ENCODE peak calls at places on chromosomes 3 and 15, in seven cellular contexts. Y, S, F, D, Q, N and B are unnamed samples.

GRCh38 chr3:179825527-179826246 is 172.8 kb downstream of the USP13 start:
- DNase-seq in Y (no peak), S (no peak), F (no peak), D (no peak), Q (no peak), N (no peak), B (no peak)

GRCh38 chr3:176469694-176470205 is 727.5 kb downstream of the TBL1XR1 start:
- DNase-seq in Y (no peak), S (no peak), F (no peak), D (no peak), Q (no peak), N (no peak), B (no peak)

GRCh38 chr3:156633335-156633734 is 41.1 kb upstream of the TIPARP start:
- DNase-seq in Y (no peak), S (no peak), F (peak; percentile 88), D (peak; percentile 83), Q (no peak), N (no peak), B (no peak)

GRCh38 chr3:42527368-42527917 is 25.0 kb downstream of the VIPR1 start:
- DNase-seq in Y (no peak), S (no peak), F (no peak), D (no peak), Q (no peak), N (no peak), B (no peak)

GRCh38 chr15:100734606-100735005 is 132.2 kb downstream of the ASB7 start:
- DNase-seq in Y (no peak), S (no peak), F (no peak), D (no peak), Q (no peak), N (no peak), B (no peak)

GRCh38 chr3:72679540-72680198 is 168.6 kb downstream of the SHQ1 start:
- DNase-seq in Y (peak; percentile 49), S (no peak), F (no peak), D (no peak), Q (no peak), N (no peak), B (no peak)

GRCh38 chr15:55770261-55770660 is 27.3 kb upstream of the PRTG start:
- DNase-seq in Y (no peak), S (no peak), F (peak; percentile 47), D (no peak), Q (no peak), N (no peak), B (peak; percentile 5)

GRCh38 chr15:76932090-76932966 is 779 bp downstream of the RCN2 start:
- DNase-seq in Y (no peak), S (no peak), F (no peak), D (peak; percentile 13), Q (no peak), N (no peak), B (no peak)

GRCh38 chr3:140438736-140439505 is 238.9 kb upstream of the TRIM42 start:
- DNase-seq in Y (no peak), S (no peak), F (no peak), D (no peak), Q (no peak), N (no peak), B (no peak)

GRCh38 chr3:123150449-123150954 is 51.2 kb upstream of the SEC22A start:
- DNase-seq in Y (no peak), S (no peak), F (no peak), D (no peak), Q (no peak), N (no peak), B (no peak)

GRCh38 chr3:30747771-30748281 is 141.4 kb downstream of the TGFBR2 start:
- DNase-seq in Y (peak; percentile 25), S (no peak), F (peak; percentile 30), D (peak; percentile 57), Q (no peak), N (no peak), B (peak; percentile 7)

GRCh38 chr3:73401058-73401457 is 223.7 kb downstream of the PDZRN3 start:
- DNase-seq in Y (no peak), S (no peak), F (peak; percentile 55), D (peak; percentile 44), Q (no peak), N (no peak), B (no peak)

GRCh38 chr3:5143459-5143858 is 21.4 kb downstream of the ARL8B start:
- DNase-seq in Y (no peak), S (no peak), F (no peak), D (no peak), Q (no peak), N (no peak), B (no peak)

GRCh38 chr3:50550079-50550736 is 17.3 kb downstream of the C3orf18 start:
- DNase-seq in Y (no peak), S (peak; percentile 24), F (no peak), D (peak; percentile 51), Q (peak; percentile 75), N (no peak), B (no peak)

GRCh38 chr15:85676332-85676731 is 118.4 kb downstream of the KLHL25 start:
- DNase-seq in Y (no peak), S (no peak), F (no peak), D (no peak), Q (no peak), N (no peak), B (no peak)

GRCh38 chr3:143727391-143727790 is 120.9 kb downstream of the SLC9A9 start:
- DNase-seq in Y (peak; percentile 61), S (no peak), F (no peak), D (peak; percentile 1), Q (no peak), N (no peak), B (no peak)

GRCh38 chr3:52299815-52300611 is 12.4 kb downstream of the GLYCTK start:
- DNase-seq in Y (no peak), S (peak; percentile 23), F (no peak), D (peak; percentile 48), Q (no peak), N (no peak), B (no peak)

GRCh38 chr3:171526869-171527268 is 66.7 kb upstream of the TNIK start:
- DNase-seq in Y (no peak), S (no peak), F (peak; percentile 55), D (peak; percentile 68), Q (no peak), N (no peak), B (no peak)

GRCh38 chr15:39587291-39587909 is 6.5 kb downstream of the THBS1 start:
- DNase-seq in Y (peak; percentile 6), S (no peak), F (peak; percentile 41), D (peak; percentile 72), Q (no peak), N (no peak), B (no peak)

GRCh38 chr3:196774845-196775422 is 35.3 kb downstream of the PAK2 start:
- DNase-seq in Y (no peak), S (no peak), F (no peak), D (peak; percentile 23), Q (no peak), N (no peak), B (no peak)

GRCh38 chr3:43285644-43286043 is 696 bp upstream of the SNRK start:
- DNase-seq in Y (no peak), S (no peak), F (no peak), D (no peak), Q (peak; percentile 6), N (no peak), B (no peak)

GRCh38 chr3:128805771-128806170 is 73.6 kb upstream of the ACAD9 start:
- DNase-seq in Y (no peak), S (no peak), F (no peak), D (peak; percentile 31), Q (no peak), N (no peak), B (no peak)

GRCh38 chr15:40256642-40257235 is 17.9 kb downstream of the PAK6 start:
- DNase-seq in Y (no peak), S (no peak), F (peak; percentile 41), D (peak; percentile 40), Q (no peak), N (no peak), B (no peak)

GRCh38 chr3:196988241-196989029 is 19.8 kb upstream of the PIGZ start:
- DNase-seq in Y (no peak), S (no peak), F (no peak), D (no peak), Q (no peak), N (no peak), B (no peak)

GRCh38 chr3:147361671-147362420 is 44.5 kb downstream of the ZIC4 start:
- DNase-seq in Y (no peak), S (peak; percentile 15), F (no peak), D (peak; percentile 5), Q (no peak), N (no peak), B (peak; percentile 8)

GRCh38 chr3:49724586-49724985 is 835 bp upstream of the GMPPB start:
- DNase-seq in Y (no peak), S (no peak), F (no peak), D (no peak), Q (no peak), N (no peak), B (no peak)

GRCh38 chr15:32994810-32995424 is 199.6 kb downstream of the FMN1 start:
- DNase-seq in Y (peak; percentile 29), S (no peak), F (peak; percentile 41), D (peak; percentile 79), Q (no peak), N (no peak), B (no peak)

GRCh38 chr3:13185737-13186136 is 112.5 kb upstream of the IQSEC1 start:
- DNase-seq in Y (no peak), S (no peak), F (no peak), D (no peak), Q (no peak), N (no peak), B (no peak)

GRCh38 chr3:120203016-120203415 is 82.0 kb downstream of the GPR156 start:
- DNase-seq in Y (peak; percentile 85), S (peak; percentile 23), F (peak; percentile 83), D (peak; percentile 95), Q (no peak), N (peak; percentile 64), B (peak; percentile 67)

GRCh38 chr15:27865323-27865922 is 233.7 kb downstream of the OCA2 start:
- DNase-seq in Y (no peak), S (no peak), F (no peak), D (no peak), Q (no peak), N (no peak), B (no peak)

GRCh38 chr15:85976986-85977385 is 102.7 kb upstream of the AGBL1 start:
- DNase-seq in Y (no peak), S (no peak), F (no peak), D (no peak), Q (no peak), N (no peak), B (no peak)

GRCh38 chr3:157274644-157275137 is 114.7 kb upstream of the CCNL1 start:
- DNase-seq in Y (peak; percentile 40), S (no peak), F (no peak), D (peak; percentile 58), Q (no peak), N (no peak), B (no peak)

GRCh38 chr3:58575986-58576652 is 1.1 kb downstream of the FAM107A start:
- DNase-seq in Y (no peak), S (no peak), F (no peak), D (peak; percentile 65), Q (no peak), N (no peak), B (no peak)

GRCh38 chr15:70825841-70826240 is 28.1 kb downstream of the LARP6 start:
- DNase-seq in Y (no peak), S (no peak), F (no peak), D (no peak), Q (no peak), N (no peak), B (no peak)

GRCh38 chr15:58766290-58766689 is 4.8 kb upstream of the MINDY2 start:
- DNase-seq in Y (no peak), S (no peak), F (no peak), D (no peak), Q (no peak), N (no peak), B (no peak)

GRCh38 chr15:101198820-101199219 is 53.0 kb downstream of the CHSY1 start:
- DNase-seq in Y (no peak), S (no peak), F (peak; percentile 38), D (no peak), Q (no peak), N (no peak), B (no peak)

GRCh38 chr3:170961616-170962400 is 53.4 kb upstream of the EIF5A2 start:
- DNase-seq in Y (peak; percentile 20), S (peak; percentile 34), F (peak; percentile 11), D (peak; percentile 73), Q (peak; percentile 17), N (peak; percentile 4), B (peak; percentile 45)

GRCh38 chr15:98286831-98287230 is 326.3 kb downstream of the ARRDC4 start:
- DNase-seq in Y (no peak), S (no peak), F (peak; percentile 20), D (no peak), Q (no peak), N (no peak), B (no peak)